ENCODE peak calls at places on chromosomes 1 and 21, in six cellular contexts. One of them, this sample, is unnamed.
A peak's percentile ranks its signal among the peaks of the same experiment; 100 is the strongest.

GRCh38 chr1:2985121-2985561 is 36.1 kb upstream of the ACTRT2 start:
- DNase-seq in HCT116: no peak
- DNase-seq in tibial nerve: no peak
- DNase-seq in stomach: no peak
- DNase-seq in body of pancreas: no peak
- DNase-seq in suprapubic skin: peak; percentile 77
- DNase-seq in this sample: no peak

GRCh38 chr1:109201123-109201703 is 12.5 kb upstream of the SARS1 start:
- DNase-seq in HCT116: no peak
- DNase-seq in tibial nerve: no peak
- DNase-seq in stomach: peak; percentile 34
- DNase-seq in body of pancreas: peak; percentile 47
- DNase-seq in suprapubic skin: no peak
- DNase-seq in this sample: peak; percentile 80

GRCh38 chr1:208562021-208562950 is 318.1 kb upstream of the PLXNA2 start:
- DNase-seq in HCT116: no peak
- DNase-seq in tibial nerve: no peak
- DNase-seq in stomach: no peak
- DNase-seq in body of pancreas: no peak
- DNase-seq in suprapubic skin: no peak
- DNase-seq in this sample: no peak

GRCh38 chr21:44618504-44618903 is 6.6 kb downstream of the KRTAP10-8 start:
- DNase-seq in HCT116: peak; percentile 2
- DNase-seq in tibial nerve: no peak
- DNase-seq in stomach: no peak
- DNase-seq in body of pancreas: peak; percentile 13
- DNase-seq in suprapubic skin: no peak
- DNase-seq in this sample: no peak

GRCh38 chr1:75855010-75855409 is 58.3 kb downstream of the MSH4 start:
- DNase-seq in HCT116: peak; percentile 8
- DNase-seq in tibial nerve: no peak
- DNase-seq in stomach: no peak
- DNase-seq in body of pancreas: no peak
- DNase-seq in suprapubic skin: no peak
- DNase-seq in this sample: no peak

GRCh38 chr1:173297798-173298391 is 90.8 kb upstream of the TNFSF4 start:
- DNase-seq in HCT116: no peak
- DNase-seq in tibial nerve: no peak
- DNase-seq in stomach: no peak
- DNase-seq in body of pancreas: no peak
- DNase-seq in suprapubic skin: no peak
- DNase-seq in this sample: no peak

GRCh38 chr1:36322085-36322785 is 1.2 kb downstream of the EVA1B start:
- DNase-seq in HCT116: no peak
- DNase-seq in tibial nerve: no peak
- DNase-seq in stomach: no peak
- DNase-seq in body of pancreas: no peak
- DNase-seq in suprapubic skin: no peak
- DNase-seq in this sample: no peak

GRCh38 chr1:237562247-237562823 is 328.4 kb downstream of the ZP4 start:
- DNase-seq in HCT116: no peak
- DNase-seq in tibial nerve: no peak
- DNase-seq in stomach: no peak
- DNase-seq in body of pancreas: no peak
- DNase-seq in suprapubic skin: no peak
- DNase-seq in this sample: no peak

GRCh38 chr1:241927321-241927720 is 30.2 kb upstream of the BECN2 start:
- DNase-seq in HCT116: no peak
- DNase-seq in tibial nerve: no peak
- DNase-seq in stomach: no peak
- DNase-seq in body of pancreas: no peak
- DNase-seq in suprapubic skin: no peak
- DNase-seq in this sample: no peak

GRCh38 chr1:63968663-63969460 is 195.0 kb downstream of the ROR1 start:
- DNase-seq in HCT116: no peak
- DNase-seq in tibial nerve: no peak
- DNase-seq in stomach: peak; percentile 37
- DNase-seq in body of pancreas: no peak
- DNase-seq in suprapubic skin: no peak
- DNase-seq in this sample: no peak

GRCh38 chr1:230822092-230822581 is 46.2 kb downstream of the C1orf198 start:
- DNase-seq in HCT116: no peak
- DNase-seq in tibial nerve: peak; percentile 50
- DNase-seq in stomach: no peak
- DNase-seq in body of pancreas: no peak
- DNase-seq in suprapubic skin: no peak
- DNase-seq in this sample: no peak

GRCh38 chr1:240732390-240732789 is 120.4 kb upstream of the GREM2 start:
- DNase-seq in HCT116: peak; percentile 12
- DNase-seq in tibial nerve: no peak
- DNase-seq in stomach: no peak
- DNase-seq in body of pancreas: no peak
- DNase-seq in suprapubic skin: no peak
- DNase-seq in this sample: no peak

GRCh38 chr1:26910343-26911160 is 3.2 kb downstream of the NR0B2 start:
- DNase-seq in HCT116: no peak
- DNase-seq in tibial nerve: no peak
- DNase-seq in stomach: no peak
- DNase-seq in body of pancreas: peak; percentile 20
- DNase-seq in suprapubic skin: no peak
- DNase-seq in this sample: no peak

GRCh38 chr1:26351591-26352337 is 2.2 kb downstream of the CRYBG2 start:
- DNase-seq in HCT116: peak; percentile 41
- DNase-seq in tibial nerve: no peak
- DNase-seq in stomach: no peak
- DNase-seq in body of pancreas: no peak
- DNase-seq in suprapubic skin: no peak
- DNase-seq in this sample: no peak

GRCh38 chr1:230708631-230709580 is 5.0 kb downstream of the AGT start:
- DNase-seq in HCT116: no peak
- DNase-seq in tibial nerve: no peak
- DNase-seq in stomach: no peak
- DNase-seq in body of pancreas: no peak
- DNase-seq in suprapubic skin: peak; percentile 86
- DNase-seq in this sample: no peak

GRCh38 chr1:150661156-150661555 is 31.7 kb upstream of the ENSA start:
- DNase-seq in HCT116: no peak
- DNase-seq in tibial nerve: no peak
- DNase-seq in stomach: no peak
- DNase-seq in body of pancreas: no peak
- DNase-seq in suprapubic skin: no peak
- DNase-seq in this sample: no peak

GRCh38 chr1:83593073-83593472 is 405.9 kb downstream of the TTLL7 start:
- DNase-seq in HCT116: no peak
- DNase-seq in tibial nerve: no peak
- DNase-seq in stomach: no peak
- DNase-seq in body of pancreas: no peak
- DNase-seq in suprapubic skin: no peak
- DNase-seq in this sample: no peak

GRCh38 chr1:229209386-229209785 is 61.5 kb upstream of the RAB4A start:
- DNase-seq in HCT116: no peak
- DNase-seq in tibial nerve: no peak
- DNase-seq in stomach: no peak
- DNase-seq in body of pancreas: no peak
- DNase-seq in suprapubic skin: no peak
- DNase-seq in this sample: no peak

GRCh38 chr1:53346814-53347176 is 18.9 kb upstream of the LRP8 start:
- DNase-seq in HCT116: no peak
- DNase-seq in tibial nerve: no peak
- DNase-seq in stomach: no peak
- DNase-seq in body of pancreas: no peak
- DNase-seq in suprapubic skin: peak; percentile 37
- DNase-seq in this sample: no peak

GRCh38 chr1:236280438-236281285 is 1.1 kb downstream of the ERO1B start:
- DNase-seq in HCT116: no peak
- DNase-seq in tibial nerve: no peak
- DNase-seq in stomach: no peak
- DNase-seq in body of pancreas: no peak
- DNase-seq in suprapubic skin: no peak
- DNase-seq in this sample: peak; percentile 21

GRCh38 chr1:233240839-233241682 is 54.5 kb downstream of the PCNX2 start:
- DNase-seq in HCT116: no peak
- DNase-seq in tibial nerve: peak; percentile 36
- DNase-seq in stomach: peak; percentile 65
- DNase-seq in body of pancreas: peak; percentile 68
- DNase-seq in suprapubic skin: peak; percentile 84
- DNase-seq in this sample: peak; percentile 76

GRCh38 chr1:230896719-230897118 is 28.4 kb upstream of the C1orf198 start:
- DNase-seq in HCT116: no peak
- DNase-seq in tibial nerve: no peak
- DNase-seq in stomach: no peak
- DNase-seq in body of pancreas: no peak
- DNase-seq in suprapubic skin: no peak
- DNase-seq in this sample: no peak

GRCh38 chr1:88773540-88774150 is 89.6 kb downstream of the PKN2 start:
- DNase-seq in HCT116: peak; percentile 53
- DNase-seq in tibial nerve: no peak
- DNase-seq in stomach: no peak
- DNase-seq in body of pancreas: no peak
- DNase-seq in suprapubic skin: no peak
- DNase-seq in this sample: no peak

GRCh38 chr1:17745564-17745955 is 9.6 kb upstream of the ACTL8 start:
- DNase-seq in HCT116: no peak
- DNase-seq in tibial nerve: no peak
- DNase-seq in stomach: no peak
- DNase-seq in body of pancreas: no peak
- DNase-seq in suprapubic skin: no peak
- DNase-seq in this sample: no peak

GRCh38 chr1:17743925-17744324 is 11.2 kb upstream of the ACTL8 start:
- DNase-seq in HCT116: no peak
- DNase-seq in tibial nerve: no peak
- DNase-seq in stomach: no peak
- DNase-seq in body of pancreas: no peak
- DNase-seq in suprapubic skin: no peak
- DNase-seq in this sample: no peak

GRCh38 chr1:17746920-17747319 is 8.2 kb upstream of the ACTL8 start:
- DNase-seq in HCT116: no peak
- DNase-seq in tibial nerve: no peak
- DNase-seq in stomach: no peak
- DNase-seq in body of pancreas: no peak
- DNase-seq in suprapubic skin: no peak
- DNase-seq in this sample: no peak

GRCh38 chr1:17743028-17743706 is 12.0 kb upstream of the ACTL8 start:
- DNase-seq in HCT116: no peak
- DNase-seq in tibial nerve: no peak
- DNase-seq in stomach: no peak
- DNase-seq in body of pancreas: no peak
- DNase-seq in suprapubic skin: no peak
- DNase-seq in this sample: no peak

GRCh38 chr1:17744666-17745563 is 10.2 kb upstream of the ACTL8 start:
- DNase-seq in HCT116: no peak
- DNase-seq in tibial nerve: no peak
- DNase-seq in stomach: no peak
- DNase-seq in body of pancreas: no peak
- DNase-seq in suprapubic skin: no peak
- DNase-seq in this sample: peak; percentile 33
- TF ChIP-seq CTCF in HCT116: no peak
- TF ChIP-seq CTCF in tibial nerve: no peak
- TF ChIP-seq CTCF in stomach: no peak
- TF ChIP-seq CTCF in body of pancreas: no peak
- TF ChIP-seq CTCF in suprapubic skin: no peak
- TF ChIP-seq CTCF in this sample: no peak

GRCh38 chr1:116133696-116134095 is 22.5 kb downstream of the MAB21L3 start:
- DNase-seq in HCT116: no peak
- DNase-seq in tibial nerve: no peak
- DNase-seq in stomach: no peak
- DNase-seq in body of pancreas: no peak
- DNase-seq in suprapubic skin: no peak
- DNase-seq in this sample: no peak

GRCh38 chr1:116134178-116134773 is 23.1 kb downstream of the MAB21L3 start:
- DNase-seq in HCT116: peak; percentile 21
- DNase-seq in tibial nerve: no peak
- DNase-seq in stomach: no peak
- DNase-seq in body of pancreas: no peak
- DNase-seq in suprapubic skin: no peak
- DNase-seq in this sample: no peak

GRCh38 chr1:116130376-116130775 is 19.2 kb downstream of the MAB21L3 start:
- DNase-seq in HCT116: no peak
- DNase-seq in tibial nerve: no peak
- DNase-seq in stomach: no peak
- DNase-seq in body of pancreas: no peak
- DNase-seq in suprapubic skin: no peak
- DNase-seq in this sample: no peak

GRCh38 chr1:116131170-116131569 is 20.0 kb downstream of the MAB21L3 start:
- DNase-seq in HCT116: no peak
- DNase-seq in tibial nerve: no peak
- DNase-seq in stomach: no peak
- DNase-seq in body of pancreas: no peak
- DNase-seq in suprapubic skin: no peak
- DNase-seq in this sample: no peak

GRCh38 chr1:116131866-116132605 is 20.8 kb downstream of the MAB21L3 start:
- DNase-seq in HCT116: no peak
- DNase-seq in tibial nerve: no peak
- DNase-seq in stomach: no peak
- DNase-seq in body of pancreas: no peak
- DNase-seq in suprapubic skin: no peak
- DNase-seq in this sample: no peak
- TF ChIP-seq POLR2A in HCT116: no peak
- TF ChIP-seq POLR2A in tibial nerve: no peak
- TF ChIP-seq POLR2A in stomach: no peak
- TF ChIP-seq POLR2A in body of pancreas: no peak
- TF ChIP-seq POLR2A in suprapubic skin: no peak
- TF ChIP-seq POLR2A in this sample: no peak

DNA sequence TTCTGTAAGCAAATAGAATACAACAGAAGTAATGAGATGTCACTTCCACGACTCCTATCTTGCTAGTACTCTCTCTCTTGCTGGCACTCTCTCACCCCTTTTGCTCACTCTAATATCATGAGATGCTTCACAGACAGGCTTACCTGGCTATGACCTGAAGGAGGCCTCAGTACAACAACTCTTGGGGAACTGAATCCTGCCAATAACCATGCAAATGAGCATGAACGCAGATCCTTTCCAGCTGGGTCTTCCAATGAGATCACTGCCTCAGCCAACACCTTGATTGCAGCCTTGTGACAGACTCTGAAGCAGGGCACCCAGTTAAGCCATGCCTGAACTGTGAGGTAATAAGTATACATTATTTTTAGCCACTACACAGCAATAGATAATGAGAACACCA is 53.1 kb upstream of the ADAR start:
- DNase-seq in HCT116: no peak
- DNase-seq in tibial nerve: no peak
- DNase-seq in stomach: no peak
- DNase-seq in body of pancreas: no peak
- DNase-seq in suprapubic skin: no peak
- DNase-seq in this sample: no peak
- TF ChIP-seq CTCF in HCT116: no peak
- TF ChIP-seq CTCF in tibial nerve: no peak
- TF ChIP-seq CTCF in stomach: no peak
- TF ChIP-seq CTCF in body of pancreas: no peak
- TF ChIP-seq CTCF in suprapubic skin: no peak
- TF ChIP-seq CTCF in this sample: no peak

DNA sequence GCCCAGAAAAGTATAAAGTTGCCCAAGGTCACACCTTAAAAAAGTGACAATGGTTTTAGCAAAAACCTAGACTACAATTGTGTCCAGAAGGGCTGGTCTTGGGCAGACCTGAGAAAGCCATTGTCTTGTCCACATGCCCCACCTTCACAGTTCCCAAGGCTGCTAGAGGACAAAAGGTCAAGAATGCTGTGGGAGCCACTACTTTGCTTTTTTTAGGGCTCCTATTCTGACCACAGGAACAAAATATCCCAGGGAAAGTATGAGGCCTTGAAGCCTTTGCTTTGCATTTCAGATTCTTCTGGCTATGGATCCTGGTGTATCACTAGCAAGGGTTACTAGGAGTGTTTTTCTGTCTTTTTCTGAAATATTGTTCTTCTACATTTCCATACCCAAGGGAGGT is 10.6 kb downstream of the C1orf162 start:
- DNase-seq in HCT116: no peak
- DNase-seq in tibial nerve: no peak
- DNase-seq in stomach: no peak
- DNase-seq in body of pancreas: no peak
- DNase-seq in suprapubic skin: no peak
- DNase-seq in this sample: no peak
- TF ChIP-seq POLR2A in HCT116: no peak
- TF ChIP-seq POLR2A in tibial nerve: no peak
- TF ChIP-seq POLR2A in stomach: no peak
- TF ChIP-seq POLR2A in body of pancreas: no peak
- TF ChIP-seq POLR2A in suprapubic skin: no peak
- TF ChIP-seq POLR2A in this sample: no peak